ENCODE peak calls at places on chromosome 22, in six cellular contexts. C is Daoy; T is stimulated activated CD4-positive, alpha-beta T cell treated with anti-CD3 and anti-CD28 coated beads, Interleukin-2, amount 100 ng/mL, for 48 hours; R is iPS DF 6.9; J is AG09319; L is foreskin fibroblast. H is an unnamed sample.
A peak's percentile ranks its signal among the peaks of the same experiment; 100 is the strongest.

GRCh38 chr22:19665784-19666662 is 48.3 kb upstream of the SEPTIN5 start:
- DNase-seq in T (no peak), L (no peak), C (no peak), R (no peak), J (no peak), H (no peak)

GRCh38 chr22:19122752-19123492 is 710 bp upstream of the DGCR2 start:
- DNase-seq in L (no peak), J (no peak), T (no peak), R (no peak), C (no peak), H (no peak)

GRCh38 chr22:28105396-28105795 is 186.3 kb upstream of the PITPNB start:
- DNase-seq in C (peak; percentile 27), L (no peak), J (no peak), R (no peak), T (no peak), H (no peak)

GRCh38 chr22:38299758-38300157 is 17.5 kb downstream of the CSNK1E start:
- DNase-seq in J (no peak), T (no peak), L (no peak), R (no peak), C (no peak), H (no peak)

GRCh38 chr22:46442217-46442853 is 95.1 kb downstream of the CELSR1 start:
- DNase-seq in C (no peak), R (no peak), L (no peak), J (no peak), T (no peak), H (no peak)

GRCh38 chr22:28799125-28799833 is 1.1 kb downstream of the XBP1 start:
- DNase-seq in C (peak; percentile 67), J (peak; percentile 92), L (peak; percentile 89), T (peak; percentile 24), R (no peak), H (no peak)

GRCh38 chr22:49894321-49895072 is 23.7 kb downstream of the ALG12 start:
- DNase-seq in J (no peak), L (no peak), R (no peak), T (no peak), C (no peak), H (no peak)

GRCh38 chr22:49081926-49082325 is 745.7 kb downstream of the BRD1 start:
- DNase-seq in J (no peak), T (no peak), C (no peak), R (no peak), L (no peak), H (no peak)

GRCh38 chr22:36839356-36840073 is 21.3 kb upstream of the NCF4 start:
- DNase-seq in L (peak; percentile 17), R (no peak), J (no peak), T (no peak), C (peak; percentile 83), H (peak; percentile 30)

GRCh38 chr22:47027766-47028165 is 265.3 kb downstream of the TBC1D22A start:
- DNase-seq in J (no peak), T (no peak), R (no peak), C (no peak), L (no peak), H (no peak)

GRCh38 chr22:33825761-33826160 is 94.5 kb downstream of the LARGE1 start:
- DNase-seq in C (no peak), J (no peak), T (no peak), R (no peak), L (no peak), H (no peak)

GRCh38 chr22:46788426-46789168 is 26.1 kb downstream of the TBC1D22A start:
- DNase-seq in L (no peak), J (no peak), C (no peak), T (no peak), R (no peak), H (no peak)

GRCh38 chr22:46931881-46932280 is 169.4 kb downstream of the TBC1D22A start:
- DNase-seq in L (no peak), T (no peak), C (peak; percentile 57), J (no peak), R (no peak), H (no peak)

GRCh38 chr22:43897751-43898261 is 6.0 kb upstream of the PNPLA5 start:
- DNase-seq in J (no peak), C (peak; percentile 27), T (peak; percentile 10), R (no peak), L (no peak), H (no peak)

GRCh38 chr22:47294571-47294970 is 532.1 kb downstream of the TBC1D22A start:
- DNase-seq in T (no peak), L (no peak), C (no peak), J (no peak), R (no peak), H (no peak)

GRCh38 chr22:29733362-29734322 is 13.8 kb downstream of the CABP7 start:
- DNase-seq in J (no peak), R (no peak), L (peak; percentile 10), T (no peak), C (no peak), H (no peak)

GRCh38 chr22:45648320-45649070 is 23.1 kb upstream of the ATXN10 start:
- DNase-seq in C (peak; percentile 38), J (no peak), L (no peak), T (no peak), R (no peak), H (no peak)

GRCh38 chr22:23128269-23129108 is 13.3 kb downstream of the RSPH14 start:
- DNase-seq in L (peak; percentile 70), R (peak; percentile 43), J (peak; percentile 40), C (peak; percentile 71), T (peak; percentile 78), H (peak; percentile 76)

GRCh38 chr22:42353883-42354727 is 78.1 kb downstream of the NFAM1 start:
- DNase-seq in J (peak; percentile 36), T (no peak), C (peak; percentile 73), L (peak; percentile 61), R (no peak), H (no peak)

GRCh38 chr22:42296381-42296853 is 26.0 kb upstream of the TCF20 start:
- DNase-seq in T (no peak), J (no peak), L (no peak), R (no peak), C (no peak), H (no peak)

GRCh38 chr22:27113211-27114030 is 456.0 kb downstream of the MIAT start:
- DNase-seq in L (peak; percentile 91), R (no peak), J (peak; percentile 69), T (no peak), C (peak; percentile 96), H (no peak)

H was measured in memory B cell.